ENCODE peak calls at places on chromosomes 13 and 19, in five cellular contexts. K is uterus, L is Peyer's patch, F is endothelial cell of umbilical vein, S is body of pancreas. U is an unnamed sample. For H3K4me1, the result is how much of the 10 kb centered on the place peaks cover.

GRCh38 chr13:36981156-36981743 is 17.9 kb downstream of the ALG5 start:
- DNase-seq in K (no peak), S (no peak), F (peak), L (no peak), U (no peak)

GRCh38 chr13:37074703-37075102 is 15.2 kb upstream of the SUPT20H start:
- DNase-seq in L (no peak), F (peak), K (no peak), S (no peak), U (no peak)

GRCh38 chr19:37594982-37595382 is 306 bp downstream of the ZNF540 start:
- DNase-seq in S (peak), K (peak), L (peak), F (no peak), U (no peak)

GRCh38 chr19:2047449-2048103 is 3.5 kb downstream of the MKNK2 start:
- DNase-seq in S (peak), K (peak), L (peak), F (peak), U (peak)

GRCh38 chr19:31351212-31352193 is 2.3 kb upstream of the TSHZ3 start:
- DNase-seq in S (peak), K (peak), L (no peak), F (peak), U (no peak)

GRCh38 chr13:77265336-77265735 is 61.6 kb downstream of the MYCBP2 start:
- DNase-seq in F (no peak), K (no peak), L (no peak), S (no peak), U (no peak)

GRCh38 chr13:40186041-40186440 is 480.4 kb downstream of the FOXO1 start:
- DNase-seq in S (no peak), L (no peak), K (no peak), F (no peak), U (no peak)

GRCh38 chr19:31146546-31147183 is 202.6 kb downstream of the TSHZ3 start:
- DNase-seq in K (no peak), S (no peak), L (no peak), F (no peak), U (no peak)

GRCh38 chr13:113748101-113748861 is 10.7 kb upstream of the TMEM255B start:
- DNase-seq in L (no peak), S (no peak), K (no peak), F (no peak), U (no peak)

GRCh38 chr13:32037471-32037870 is 5.9 kb downstream of the FRY start:
- DNase-seq in K (no peak), L (no peak), F (no peak), S (no peak), U (no peak)

GRCh38 chr19:38039966-38040365 is 133.0 kb downstream of the SIPA1L3 start:
- DNase-seq in K (no peak), L (no peak), S (no peak), F (peak), U (no peak)

GRCh38 chr13:113728571-113729054 is 30.4 kb upstream of the TMEM255B start:
- DNase-seq in K (no peak), L (no peak), F (no peak), S (no peak), U (no peak)

GRCh38 chr13:75812751-75813181 is 176.6 kb downstream of the LMO7 start:
- DNase-seq in F (peak), L (no peak), K (no peak), S (no peak), U (no peak)

GRCh38 chr13:101346942-101347728 is 69.2 kb downstream of the NALCN start:
- DNase-seq in L (no peak), S (no peak), K (no peak), F (no peak), U (no peak)

GRCh38 chr13:101514695-101515275 is 62.3 kb downstream of the ITGBL1 start:
- DNase-seq in S (no peak), K (no peak), L (no peak), F (peak), U (no peak)

GRCh38 chr13:24997367-24997967 is 98.5 kb upstream of the PABPC3 start:
- DNase-seq in S (no peak), F (peak), K (no peak), L (no peak), U (no peak)

GRCh38 chr19:54133312-54133956 is 4.1 kb upstream of the CNOT3 start:
- DNase-seq in F (peak), S (no peak), L (no peak), K (no peak), U (peak)

GRCh38 chr19:21586341-21587116 is 81.1 kb downstream of the ZNF429 start:
- DNase-seq in F (no peak), K (no peak), L (peak), S (peak), U (no peak)

GRCh38 chr13:21675095-21676007 is 4.5 kb downstream of the FGF9 start:
- DNase-seq in F (no peak), S (peak), K (no peak), L (peak), U (no peak)

GRCh38 chr19:46328079-46328478 is 18.8 kb upstream of the PPP5C start:
- DNase-seq in F (no peak), S (no peak), K (no peak), L (no peak), U (no peak)

GRCh38 chr13:98619556-98619955 is 42.6 kb upstream of the STK24 start:
- DNase-seq in S (no peak), L (no peak), K (no peak), F (no peak), U (no peak)

GRCh38 chr13:105678072-105678471 is 857.4 kb downstream of the EFNB2 start:
- DNase-seq in S (no peak), F (no peak), K (no peak), L (no peak), U (no peak)

GRCh38 chr19:7257148-7258041 is 36.8 kb downstream of the INSR start:
- DNase-seq in K (peak), S (peak), L (peak), F (peak), U (no peak)

GRCh38 chr13:109243311-109243951 is 543.0 kb downstream of the IRS2 start:
- DNase-seq in K (no peak), L (no peak), F (peak), S (no peak), U (no peak)

GRCh38 chr19:48859711-48860572 is 8.5 kb downstream of the PLEKHA4 start:
- DNase-seq in L (no peak), K (no peak), F (no peak), S (peak), U (no peak)

GRCh38 chr19:48861313-48861712 is 7.1 kb downstream of the PLEKHA4 start:
- DNase-seq in L (no peak), S (no peak), F (no peak), K (no peak), U (no peak)

GRCh38 chr19:48862827-48863226 is 5.6 kb downstream of the PLEKHA4 start:
- DNase-seq in S (no peak), K (no peak), L (no peak), F (no peak), U (no peak)

GRCh38 chr19:48856921-48857320 is 11.5 kb downstream of the PLEKHA4 start:
- DNase-seq in F (no peak), L (no peak), K (no peak), S (no peak), U (no peak)

DNA sequence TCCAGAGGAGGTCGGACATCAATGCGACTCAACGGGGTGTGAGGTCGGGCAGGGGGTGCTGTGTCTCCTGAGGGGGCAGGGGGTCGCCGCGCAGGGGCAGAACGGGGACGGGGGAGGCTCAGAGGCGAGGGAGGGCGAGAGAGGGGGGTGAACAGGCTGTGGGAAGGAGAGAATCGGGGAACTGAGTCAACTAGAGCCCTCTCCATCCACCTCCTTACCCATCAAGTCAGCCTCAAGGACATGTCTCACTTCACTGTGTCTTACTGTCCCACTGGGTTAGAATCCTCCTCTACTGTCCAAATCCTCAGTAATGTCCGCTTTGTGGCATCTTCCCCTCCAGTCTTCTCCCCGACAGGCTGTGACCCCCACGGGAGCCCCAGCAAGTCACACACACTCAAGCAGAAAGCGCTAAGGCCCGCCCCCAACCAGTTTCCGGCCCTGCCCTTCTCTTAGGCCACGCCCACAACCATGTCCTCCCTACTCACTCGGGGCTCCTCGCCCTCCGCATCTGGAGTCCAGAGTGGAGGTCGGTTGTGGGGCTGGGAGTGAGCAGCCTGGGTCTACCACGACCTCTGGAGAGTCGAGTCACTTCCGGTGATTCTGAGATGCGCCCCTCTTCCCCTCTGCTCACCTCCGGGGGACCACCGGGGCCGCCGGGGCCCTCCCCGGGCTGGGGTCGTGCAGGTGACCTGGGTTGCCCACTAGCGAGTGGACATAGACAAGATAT is 9.3 kb downstream of the PLEKHA4 start:
- DNase-seq in K (no peak), F (no peak), S (peak), L (peak), U (no peak)
- TF ChIP-seq POLR2A in K (no peak), F (no peak), S (no peak), L (no peak), U (no peak)

DNA sequence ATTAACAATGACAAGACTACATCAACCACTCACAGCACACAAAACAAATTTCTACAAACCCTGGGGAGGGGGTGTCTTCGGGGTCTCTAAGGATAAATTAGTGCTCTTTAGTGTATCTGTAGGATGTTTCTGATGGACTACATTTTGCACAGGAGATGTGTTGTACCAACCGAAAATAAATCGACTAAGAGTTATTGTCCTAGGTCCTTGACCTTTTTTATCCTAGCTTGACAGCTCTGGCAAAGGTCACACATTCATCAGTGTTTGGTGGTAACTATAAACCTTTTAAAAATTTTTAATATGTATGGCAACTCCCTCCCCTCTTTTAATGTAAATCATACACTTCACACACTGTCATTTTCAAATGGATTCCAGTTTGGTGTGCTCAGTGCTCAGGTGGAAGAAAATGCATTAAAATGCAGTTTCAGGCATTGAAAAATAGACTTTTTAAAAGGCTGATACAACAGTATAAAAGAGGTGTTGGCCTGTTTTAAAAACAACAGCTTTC is 7.7 kb downstream of the ZIC5 start:
- DNase-seq in K (no peak), F (no peak), L (no peak), S (no peak), U (no peak)
- H3K4me1 ChIP-seq in K (under half), F (under half), L (under half), S (under half), U (under half)

GRCh38 chr19:4914736-4915501 is 5.6 kb downstream of the UHRF1 start:
- DNase-seq in F (peak), K (no peak), L (peak), S (no peak), U (no peak)

GRCh38 chr19:4913996-4914735 is 4.9 kb downstream of the UHRF1 start:
- DNase-seq in F (no peak), K (no peak), L (peak), S (no peak), U (no peak)

GRCh38 chr19:4911314-4911713 is 2.0 kb downstream of the UHRF1 start:
- DNase-seq in S (no peak), L (no peak), F (no peak), K (no peak), U (no peak)

GRCh38 chr19:4911786-4912672 is 2.7 kb downstream of the UHRF1 start:
- DNase-seq in F (peak), L (peak), S (peak), K (peak), U (no peak)

DNA sequence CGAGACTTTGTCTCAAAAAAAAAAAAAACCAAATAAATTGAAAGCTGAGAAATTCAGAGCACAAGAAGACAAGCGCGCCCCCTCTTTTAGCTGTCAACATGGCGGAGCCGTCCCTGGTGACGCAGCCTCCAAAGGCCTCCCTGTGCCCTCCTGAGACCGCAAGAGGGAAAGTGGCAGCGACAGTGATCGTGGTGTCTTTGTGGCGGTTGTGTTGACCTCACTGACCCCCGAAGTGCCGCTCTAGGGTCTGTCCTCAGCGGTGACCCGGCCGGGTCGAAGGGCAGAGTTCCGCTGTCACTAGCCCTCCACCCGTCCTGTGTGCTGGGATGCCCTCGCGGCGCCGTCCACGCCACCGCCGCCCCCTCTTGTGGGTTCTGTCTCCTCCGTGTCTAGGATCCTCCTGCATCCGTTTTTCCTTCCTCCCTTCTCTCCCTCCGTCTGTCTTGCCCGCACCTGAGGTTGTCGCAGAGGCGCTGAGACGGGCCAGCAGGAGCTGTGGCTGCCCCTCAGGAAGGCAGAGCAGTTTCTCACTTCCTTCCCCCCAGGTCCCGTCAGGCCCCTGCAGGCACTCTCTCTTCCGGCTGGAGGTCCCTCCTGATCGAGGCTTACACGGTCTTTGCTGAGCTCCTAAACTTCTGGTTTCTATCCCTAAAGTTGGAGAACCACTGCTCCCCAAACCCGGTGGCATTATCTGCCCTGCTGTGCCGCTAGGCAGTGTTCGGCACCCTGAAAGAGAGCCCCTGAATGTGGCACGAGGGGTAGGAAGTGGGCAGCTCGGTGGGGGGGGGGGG is 7.2 kb downstream of the UHRF1 start:
- DNase-seq in S (no peak), L (peak), K (no peak), F (peak), U (no peak)
- TF ChIP-seq POLR2A in S (no peak), L (no peak), K (no peak), F (no peak), U (no peak)

GRCh38 chr19:5954293-5954692 is 23.6 kb downstream of the RANBP3 start:
- DNase-seq in L (no peak), K (no peak), F (no peak), S (no peak), U (no peak)
- H3K4me1 ChIP-seq in L (half or more), K (under half), F (under half), S (half or more), U (half or more)

DNA sequence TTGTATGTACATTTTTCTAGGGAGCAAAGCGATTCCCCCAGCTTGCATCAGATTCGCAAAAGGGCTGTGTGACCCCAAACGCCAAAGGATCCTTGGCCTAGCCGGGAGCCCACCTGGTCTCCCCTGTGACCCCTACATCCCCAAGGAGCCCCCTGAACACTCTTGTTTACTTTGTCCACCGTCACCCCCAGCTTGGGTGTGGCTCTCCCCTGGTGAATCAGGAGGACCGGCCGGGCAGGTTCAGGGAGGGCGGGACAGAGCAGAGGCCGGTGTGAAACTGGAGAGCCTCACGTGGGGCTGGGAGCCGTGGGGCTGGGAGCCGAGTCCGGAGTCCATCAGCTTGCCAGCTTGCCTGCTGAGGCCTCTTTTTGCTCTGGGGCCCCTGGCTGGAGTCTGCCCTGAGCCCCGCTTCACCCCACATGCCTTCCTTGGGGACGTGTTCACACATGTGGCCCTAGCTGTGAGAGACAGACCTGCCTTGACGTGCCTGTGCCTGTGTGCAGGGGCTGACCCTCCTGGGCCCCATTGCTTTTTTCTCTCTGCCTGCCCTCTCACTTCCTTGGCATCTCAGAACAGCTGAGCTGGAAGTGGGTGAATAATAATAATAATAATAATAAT is 2.0 kb downstream of the ITPKC start:
- DNase-seq in F (peak), K (peak), S (peak), L (peak), U (no peak)
- TF ChIP-seq POLR2A in F (no peak), K (no peak), S (peak), L (peak), U (no peak)

GRCh38 chr13:110339975-110340550 is 33.0 kb downstream of the COL4A2 start:
- DNase-seq in L (no peak), S (no peak), K (no peak), F (no peak), U (no peak)

GRCh38 chr13:110338441-110339101 is 31.5 kb downstream of the COL4A2 start:
- DNase-seq in S (no peak), K (peak), F (peak), L (no peak), U (no peak)

GRCh38 chr13:110340812-110341444 is 33.8 kb downstream of the COL4A2 start:
- DNase-seq in L (peak), S (peak), F (peak), K (peak), U (peak)

GRCh38 chr13:110337287-110337686 is 30.2 kb downstream of the COL4A2 start:
- DNase-seq in K (no peak), S (no peak), L (no peak), F (peak), U (no peak)

GRCh38 chr13:110339263-110339662 is 32.2 kb downstream of the COL4A2 start:
- DNase-seq in K (no peak), L (no peak), S (no peak), F (no peak), U (no peak)
- H3K4me1 ChIP-seq in K (under half), L (under half), S (under half), F (half or more), U (half or more)